ENCODE peak calls at places on chromosome 14, in seven cellular contexts. G is H1, Y is IMR-90, S is mesendoderm, P is neuronal stem cell, C is H9, I is mesenchymal stem cell. M is an unnamed sample.

GRCh38 chr14:88488897-88489296 is 65.9 kb downstream of the PTPN21 start:
- DNase-seq in G (no peak), Y (no peak), S (no peak), P (no peak), C (no peak), I (no peak), M (peak)

GRCh38 chr14:24398298-24398942 is 383 bp upstream of the NYNRIN start:
- DNase-seq in G (no peak), Y (no peak), S (peak), P (peak), C (peak), I (no peak), M (no peak)

GRCh38 chr14:54893151-54893760 is 9.4 kb downstream of the GCH1 start:
- DNase-seq in G (no peak), Y (peak), S (peak), P (no peak), C (no peak), I (peak), M (peak)

GRCh38 chr14:54187439-54187838 is 209.4 kb upstream of the CDKN3 start:
- DNase-seq in G (no peak), Y (no peak), S (peak), P (no peak), C (no peak), I (peak), M (no peak)

GRCh38 chr14:41605550-41606248 is 977 bp upstream of the LRFN5 start:
- DNase-seq in G (no peak), Y (peak), S (peak), P (peak), C (peak), I (peak), M (no peak)

GRCh38 chr14:18656627-18657026 is 55.7 kb downstream of the OR11H12 start:
- DNase-seq in G (no peak), Y (no peak), S (no peak), P (no peak), C (no peak), I (no peak), M (no peak)

GRCh38 chr14:102583726-102584125 is 8.7 kb upstream of the RCOR1 start:
- DNase-seq in G (no peak), Y (no peak), S (peak), P (no peak), C (no peak), I (no peak), M (peak)

GRCh38 chr14:55641954-55642353 is 61.9 kb downstream of the KTN1 start:
- DNase-seq in G (no peak), Y (no peak), S (no peak), P (no peak), C (no peak), I (no peak), M (no peak)

GRCh38 chr14:20223410-20223809 is at the start of gene OR11H6:
- DNase-seq in G (no peak), Y (no peak), S (no peak), P (no peak), C (no peak), I (no peak), M (no peak)

GRCh38 chr14:89507521-89507920 is 90.5 kb upstream of the FOXN3 start:
- DNase-seq in G (no peak), Y (peak), S (no peak), P (no peak), C (no peak), I (peak), M (no peak)

GRCh38 chr14:30988509-30988908 is 36.9 kb upstream of the AP4S1 start:
- DNase-seq in G (no peak), Y (peak), S (no peak), P (no peak), C (no peak), I (peak), M (no peak)

GRCh38 chr14:61965030-61965745 is 203.0 kb downstream of the SNAPC1 start:
- DNase-seq in G (no peak), Y (peak), S (peak), P (no peak), C (no peak), I (peak), M (peak)

GRCh38 chr14:42335918-42336317 is 729.2 kb downstream of the LRFN5 start:
- DNase-seq in G (peak), Y (no peak), S (peak), P (no peak), C (peak), I (no peak), M (no peak)

GRCh38 chr14:75510547-75510946 is 11.7 kb upstream of the BATF start:
- DNase-seq in G (no peak), Y (no peak), S (no peak), P (no peak), C (no peak), I (no peak), M (no peak)

GRCh38 chr14:78848234-78848820 is 678.2 kb downstream of the NRXN3 start:
- DNase-seq in G (no peak), Y (peak), S (peak), P (peak), C (peak), I (peak), M (peak)

GRCh38 chr14:29442720-29443119 is 484.9 kb downstream of the PRKD1 start:
- DNase-seq in G (no peak), Y (peak), S (peak), P (no peak), C (no peak), I (peak), M (no peak)

GRCh38 chr14:74950795-74951442 is 4.5 kb downstream of the PGF start:
- DNase-seq in G (no peak), Y (peak), S (no peak), P (no peak), C (no peak), I (peak), M (no peak)

GRCh38 chr14:95564060-95564459 is 29.2 kb downstream of the GLRX5 start:
- DNase-seq in G (no peak), Y (peak), S (no peak), P (no peak), C (no peak), I (no peak), M (no peak)

GRCh38 chr14:61438860-61439765 is 117.7 kb downstream of the PRKCH start:
- DNase-seq in G (no peak), Y (peak), S (peak), P (peak), C (peak), I (peak), M (no peak)

GRCh38 chr14:86038401-86038985 is 508.5 kb downstream of the FLRT2 start:
- DNase-seq in G (peak), Y (peak), S (peak), P (peak), C (peak), I (peak), M (peak)

GRCh38 chr14:32426596-32427408 is 97.7 kb downstream of the AKAP6 start:
- DNase-seq in G (no peak), Y (no peak), S (peak), P (no peak), C (no peak), I (peak), M (no peak)

GRCh38 chr14:96294246-96294645 is 38.2 kb downstream of the BDKRB1 start:
- DNase-seq in G (no peak), Y (no peak), S (no peak), P (no peak), C (no peak), I (no peak), M (no peak)

GRCh38 chr14:86532219-86532618 is 1002.3 kb downstream of the FLRT2 start:
- DNase-seq in G (no peak), Y (peak), S (no peak), P (no peak), C (no peak), I (no peak), M (no peak)

GRCh38 chr14:104322531-104323466 is 184.4 kb downstream of the KIF26A start:
- DNase-seq in G (no peak), Y (no peak), S (no peak), P (no peak), C (peak), I (no peak), M (no peak)

GRCh38 chr14:24171422-24172260 is at the start of gene REC8:
- DNase-seq in G (peak), Y (no peak), S (peak), P (peak), C (peak), I (peak), M (no peak)

GRCh38 chr14:34682787-34683321 is 31.5 kb downstream of the CFL2 start:
- DNase-seq in G (no peak), Y (no peak), S (no peak), P (no peak), C (no peak), I (peak), M (no peak)

DNA sequence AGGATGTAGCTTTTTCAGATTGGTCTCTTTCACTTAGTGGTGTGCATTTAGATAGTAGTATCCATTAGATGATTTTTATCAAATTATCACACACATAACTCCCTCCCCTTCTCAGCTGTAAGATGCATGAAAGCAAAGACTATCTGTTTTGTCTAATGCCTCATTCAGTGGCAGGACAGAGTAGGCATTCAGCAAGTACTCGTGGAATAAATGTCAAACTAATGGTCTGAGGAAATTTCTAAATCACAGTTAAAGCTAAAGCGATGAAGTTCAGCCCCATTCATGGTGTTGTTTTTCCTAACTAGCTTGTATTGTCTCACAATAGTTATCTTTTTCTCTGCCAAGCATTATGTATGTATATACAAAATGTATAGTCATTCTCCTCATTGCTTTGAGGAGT is 16.1 kb downstream of the CCNK start:
- DNase-seq in G (no peak), Y (no peak), S (no peak), P (no peak), C (no peak), I (no peak), M (no peak)
- H2BK120ac ChIP-seq in G (no peak), Y (no peak), S (no peak), P (no peak), C (no peak), I (no peak), M (no peak)

GRCh38 chr14:57755018-57755521 is 110.8 kb downstream of the SLC35F4 start:
- DNase-seq in G (no peak), Y (no peak), S (peak), P (no peak), C (no peak), I (no peak), M (no peak)

GRCh38 chr14:57761800-57762199 is 104.1 kb downstream of the SLC35F4 start:
- DNase-seq in G (no peak), Y (no peak), S (peak), P (no peak), C (no peak), I (no peak), M (no peak)

GRCh38 chr14:57760891-57761290 is 105.0 kb downstream of the SLC35F4 start:
- DNase-seq in G (no peak), Y (no peak), S (no peak), P (no peak), C (no peak), I (no peak), M (no peak)
- H2BK120ac ChIP-seq in G (no peak), Y (no peak), S (no peak), P (no peak), C (no peak), I (no peak), M (no peak)

GRCh38 chr14:22807432-22808087 is 7.7 kb downstream of the SLC7A7 start:
- DNase-seq in G (no peak), Y (no peak), S (peak), P (no peak), C (no peak), I (no peak), M (no peak)
- H2BK120ac ChIP-seq in G (no peak), Y (no peak), S (no peak), P (no peak), C (no peak), I (no peak), M (peak)

DNA sequence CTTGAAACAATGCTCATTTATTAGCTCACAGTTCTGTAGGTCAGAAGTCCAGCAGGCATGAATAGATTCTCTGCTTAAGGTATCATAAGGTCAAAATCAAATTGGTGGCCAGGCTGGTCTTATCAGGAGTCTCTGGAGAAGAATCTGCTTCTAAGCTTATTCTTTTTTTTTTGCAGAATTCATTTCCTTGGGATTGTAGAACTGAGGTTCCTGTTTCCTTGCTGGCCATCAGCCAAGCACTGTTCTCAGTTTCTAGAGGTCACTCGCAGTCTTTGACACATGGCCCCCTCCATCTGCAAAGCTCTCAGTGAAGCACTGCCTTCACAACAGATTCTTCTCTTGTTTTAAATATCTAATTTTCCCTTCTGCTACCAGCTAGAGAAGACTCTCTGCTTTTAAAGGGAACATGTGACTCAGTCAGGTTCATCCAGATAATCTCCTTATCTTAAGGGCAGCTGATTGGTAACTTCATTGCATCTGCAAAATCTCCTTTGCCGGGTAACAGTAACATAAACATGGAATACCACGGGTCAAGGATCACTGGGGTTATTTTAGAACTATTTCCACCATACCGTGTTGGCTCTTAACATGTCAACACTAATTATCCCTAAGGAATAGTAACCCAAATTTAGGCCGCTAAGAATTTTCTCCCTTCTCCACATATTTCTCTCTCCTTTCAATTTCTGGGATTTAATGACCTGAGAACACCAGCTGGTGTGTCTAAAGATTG is 25.3 kb downstream of the RHOJ start:
- DNase-seq in G (no peak), Y (no peak), S (no peak), P (no peak), C (no peak), I (no peak), M (no peak)
- H2BK120ac ChIP-seq in G (no peak), Y (no peak), S (no peak), P (no peak), C (no peak), I (no peak), M (no peak)

DNA sequence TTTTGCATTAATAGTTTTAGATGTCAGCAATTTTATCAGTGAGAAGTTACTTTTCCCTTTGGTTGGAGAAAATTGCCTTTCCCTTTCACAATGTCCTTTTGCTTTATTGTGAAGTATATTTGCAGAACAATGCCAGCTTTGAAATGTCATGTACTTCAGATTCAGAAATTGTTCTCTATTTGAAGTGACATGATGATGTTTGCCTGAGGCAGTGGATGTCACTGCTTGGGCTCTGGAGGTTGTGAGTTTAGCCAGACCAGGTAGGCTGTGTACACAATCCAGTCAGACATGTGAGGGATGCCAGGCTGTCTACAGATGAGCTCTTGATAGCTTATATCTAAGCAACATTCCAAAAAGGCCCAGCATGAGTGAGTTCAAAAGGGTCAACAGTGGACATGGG is 451.9 kb upstream of the FBXO33 start:
- DNase-seq in G (no peak), Y (no peak), S (no peak), P (no peak), C (no peak), I (no peak), M (no peak)
- H2BK120ac ChIP-seq in G (no peak), Y (no peak), S (no peak), P (no peak), C (no peak), I (no peak), M (peak)

GRCh38 chr14:27929823-27930347 is 836.7 kb upstream of the FOXG1 start:
- DNase-seq in G (no peak), Y (no peak), S (no peak), P (no peak), C (no peak), I (no peak), M (no peak)
- H2BK120ac ChIP-seq in G (no peak), Y (no peak), S (no peak), P (no peak), C (no peak), I (no peak), M (no peak)

GRCh38 chr14:100644383-100644782 is 57.2 kb upstream of the BEGAIN start:
- DNase-seq in G (no peak), Y (no peak), S (no peak), P (no peak), C (no peak), I (no peak), M (no peak)
- H2BK120ac ChIP-seq in G (no peak), Y (no peak), S (no peak), P (no peak), C (no peak), I (no peak), M (no peak)

GRCh38 chr14:105389976-105390848 is 8.1 kb upstream of the TEX22 start:
- DNase-seq in G (no peak), Y (no peak), S (no peak), P (no peak), C (no peak), I (no peak), M (no peak)

GRCh38 chr14:105393151-105393550 is 5.2 kb upstream of the TEX22 start:
- DNase-seq in G (no peak), Y (no peak), S (no peak), P (no peak), C (no peak), I (no peak), M (peak)

GRCh38 chr14:105391541-105391940 is 6.8 kb upstream of the TEX22 start:
- DNase-seq in G (no peak), Y (no peak), S (no peak), P (no peak), C (no peak), I (no peak), M (no peak)

GRCh38 chr14:105390849-105391500 is 7.4 kb upstream of the TEX22 start:
- DNase-seq in G (no peak), Y (no peak), S (no peak), P (no peak), C (no peak), I (no peak), M (no peak)

GRCh38 chr14:105392161-105393090 is 5.9 kb upstream of the TEX22 start:
- DNase-seq in G (no peak), Y (no peak), S (no peak), P (no peak), C (no peak), I (no peak), M (peak)
- H2BK120ac ChIP-seq in G (no peak), Y (no peak), S (no peak), P (no peak), C (no peak), I (no peak), M (no peak)